ENCODE peak calls at places on chromosomes 1 and 21, in four cellular contexts. N is stomach, F is sigmoid colon, W is heart left ventricle. T is an unnamed sample.

GRCh38 chr1:25863486-25864262 is 4.4 kb upstream of the AUNIP start:
- DNase-seq in N (no peak), F (peak), W (no peak), T (no peak)

GRCh38 chr1:202704601-202705000 is 5.7 kb downstream of the SYT2 start:
- DNase-seq in N (no peak), F (no peak), W (no peak), T (no peak)

GRCh38 chr1:161736332-161736969 is 13.1 kb upstream of the DUSP12 start:
- DNase-seq in N (no peak), F (no peak), W (no peak), T (no peak)

GRCh38 chr1:34786521-34787325 is 5.7 kb downstream of the GJB3 start:
- DNase-seq in N (peak), F (peak), W (peak), T (peak)

GRCh38 chr1:185495017-185495416 is 178.0 kb upstream of the IVNS1ABP start:
- DNase-seq in N (no peak), F (no peak), W (no peak), T (no peak)

GRCh38 chr1:228397966-228398365 is 8.7 kb downstream of the TRIM11 start:
- DNase-seq in N (no peak), F (peak), W (no peak), T (no peak)

GRCh38 chr1:150545486-150546032 is 3.6 kb upstream of the ADAMTSL4 start:
- DNase-seq in N (no peak), F (no peak), W (no peak), T (no peak)

GRCh38 chr1:169525391-169525790 is 39.6 kb upstream of the SLC19A2 start:
- DNase-seq in N (no peak), F (no peak), W (no peak), T (no peak)

GRCh38 chr1:6345460-6345859 is 48.1 kb downstream of the ACOT7 start:
- DNase-seq in N (no peak), F (no peak), W (no peak), T (no peak)

GRCh38 chr1:231776006-231776707 is 149.6 kb downstream of the DISC1 start:
- DNase-seq in N (no peak), F (no peak), W (no peak), T (no peak)

DNA sequence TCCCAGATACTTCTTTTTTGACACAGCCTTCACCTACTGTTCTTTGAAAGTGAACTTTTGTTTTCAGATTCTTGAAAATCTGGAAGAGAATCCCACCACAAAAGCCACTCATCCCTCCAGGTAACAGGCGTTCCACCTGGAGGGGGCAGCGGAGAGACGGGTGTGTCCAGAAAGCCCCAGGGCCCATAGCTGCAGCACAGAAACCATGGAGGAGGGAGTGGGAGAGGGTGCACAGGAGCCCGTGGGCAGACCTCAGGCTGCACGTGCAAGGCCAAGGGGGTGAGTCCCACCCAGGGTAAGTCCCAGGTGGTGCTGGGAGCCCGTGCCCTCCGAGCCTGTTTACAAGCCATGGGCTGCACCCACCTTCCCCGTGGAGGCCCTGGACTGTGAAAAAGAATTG is 86.5 kb downstream of the PSMG1 start:
- DNase-seq in N (no peak), F (no peak), W (no peak), T (no peak)
- TF ChIP-seq CTCF in N (no peak), F (no peak), W (no peak), T (no peak)

DNA sequence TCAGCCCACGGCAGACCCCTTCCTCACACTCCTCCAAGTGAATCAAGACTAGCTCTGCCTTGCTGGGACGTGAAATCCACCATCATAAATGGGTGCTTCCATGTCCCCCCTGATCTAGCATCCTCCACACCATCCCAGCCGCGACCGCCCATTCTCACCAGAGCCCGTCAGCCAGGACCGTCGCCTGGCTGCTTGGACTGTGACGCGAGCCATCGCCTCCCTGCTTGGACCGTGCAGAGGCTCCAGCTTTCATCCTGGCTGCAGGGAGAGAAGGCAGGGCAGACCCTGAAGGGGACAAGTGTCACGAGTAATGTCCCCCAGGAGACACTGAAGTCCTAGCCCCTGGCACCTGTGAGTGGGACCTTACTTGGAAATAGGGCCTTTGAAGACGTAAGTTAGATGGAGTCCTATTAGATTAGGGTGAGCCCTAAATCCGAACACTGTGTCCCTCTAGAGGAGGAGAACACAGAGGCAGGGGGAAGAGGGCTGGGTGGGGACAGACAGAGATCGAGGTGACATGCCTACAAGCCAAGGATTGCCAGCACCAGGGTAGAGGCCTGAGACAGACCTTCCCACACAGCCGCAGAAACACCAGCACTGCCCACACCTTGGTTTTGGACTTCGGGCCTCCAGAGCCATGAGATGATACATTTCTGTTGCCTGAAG is 12.8 kb upstream of the PRKCZ start:
- DNase-seq in N (no peak), F (no peak), W (no peak), T (no peak)
- TF ChIP-seq POLR2A in N (no peak), F (no peak), W (no peak), T (no peak)

GRCh38 chr1:224198572-224198971 is 15.5 kb downstream of the DEGS1 start:
- DNase-seq in N (no peak), F (no peak), W (no peak), T (no peak)
- TF ChIP-seq CTCF in N (no peak), F (no peak), W (no peak), T (no peak)

GRCh38 chr21:29342394-29342957 is 43.8 kb downstream of the BACH1 start:
- DNase-seq in N (no peak), F (peak), W (peak), T (peak)
- TF ChIP-seq POLR2A in N (no peak), F (no peak), W (no peak), T (no peak)

DNA sequence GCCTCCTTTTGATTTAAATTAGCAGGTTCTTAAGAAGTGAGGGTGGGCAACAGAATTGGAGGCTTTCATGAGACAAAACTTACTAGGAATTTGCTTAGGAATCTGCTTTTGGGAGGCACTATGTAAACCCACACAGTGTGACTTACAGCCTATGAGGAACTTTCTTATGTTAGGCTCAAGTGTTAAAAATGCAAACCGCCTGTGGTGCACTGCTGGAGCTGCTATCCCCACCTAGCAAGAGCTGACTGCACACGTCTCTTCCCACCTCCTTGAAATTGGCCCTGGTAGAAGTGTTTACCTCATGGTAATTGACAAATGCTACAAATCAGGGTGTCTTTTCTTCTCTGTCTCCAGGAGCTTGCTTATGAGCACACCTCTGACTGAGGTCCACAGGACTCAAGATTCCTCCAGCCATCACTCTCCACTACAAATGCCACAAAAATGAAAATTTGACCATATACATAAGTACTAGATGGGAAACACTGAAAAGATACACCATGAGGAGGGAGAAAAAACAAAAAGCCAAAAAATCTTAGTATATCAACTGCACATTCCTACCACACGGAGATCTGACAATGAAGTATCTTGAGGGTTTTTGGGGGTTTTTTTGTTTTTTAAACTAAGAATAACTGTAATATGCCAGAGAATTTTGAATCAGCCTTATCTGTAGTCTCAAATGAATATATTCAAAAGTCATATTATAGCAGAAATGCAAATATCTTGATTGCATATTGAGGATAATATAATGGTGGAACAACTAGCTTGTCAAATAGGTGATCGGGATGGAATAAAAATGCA is 18.2 kb upstream of the NPL start:
- DNase-seq in N (no peak), F (no peak), W (no peak), T (no peak)
- TF ChIP-seq CTCF in N (no peak), F (no peak), W (no peak), T (no peak)

GRCh38 chr1:46246548-46247432 is 773 bp upstream of the RAD54L start:
- DNase-seq in N (no peak), F (peak), W (peak), T (no peak)
- TF ChIP-seq POLR2A in N (no peak), F (no peak), W (peak), T (peak)

GRCh38 chr1:2525896-2526823 is at the start of gene PANK4:
- DNase-seq in N (peak), F (peak), W (peak), T (peak)
- TF ChIP-seq CTCF in N (no peak), F (no peak), W (no peak), T (peak)

T was measured in Peyer's patch.